ENCODE peak calls at places on chromosomes 1 and 21, in five cellular contexts. W is fibroblast of mammary gland; M is lung microvascular endothelial cell; Y is HFFc6; J is stimulated activated CD8-positive, alpha-beta memory T cell treated with anti-CD3 and anti-CD28 coated beads, Interleukin-7, amount 100 ng/mL, for 1 hour. A is an unnamed sample.

GRCh38 chr1:237154173-237154572 is 112.2 kb downstream of the RYR2 start:
- DNase-seq in W (peak), Y (no peak), M (no peak), J (no peak), A (peak)

GRCh38 chr1:44684525-44684924 is 10.0 kb downstream of the ARMH1 start:
- DNase-seq in W (no peak), Y (no peak), J (no peak), M (no peak), A (no peak)

GRCh38 chr1:41383094-41383852 is 22.0 kb downstream of the FOXO6 start:
- DNase-seq in J (no peak), W (peak), M (peak), Y (no peak), A (no peak)

GRCh38 chr1:61441723-61442262 is 283.1 kb downstream of the TM2D1 start:
- DNase-seq in Y (no peak), W (peak), J (no peak), M (no peak), A (no peak)

GRCh38 chr1:198499588-198499987 is 40.9 kb downstream of the ATP6V1G3 start:
- DNase-seq in Y (peak), M (no peak), W (peak), J (no peak), A (no peak)

GRCh38 chr1:5225687-5226389 is 571.4 kb downstream of the AJAP1 start:
- DNase-seq in J (no peak), W (no peak), M (no peak), Y (no peak), A (no peak)

GRCh38 chr1:190679444-190679843 is 201.8 kb upstream of the BRINP3 start:
- DNase-seq in J (no peak), W (no peak), M (no peak), Y (no peak), A (no peak)

GRCh38 chr1:160558679-160559078 is 20.6 kb downstream of the CD84 start:
- DNase-seq in J (no peak), W (no peak), Y (no peak), M (no peak), A (no peak)

GRCh38 chr1:38075191-38075590 is 28.6 kb upstream of the POU3F1 start:
- DNase-seq in W (no peak), Y (no peak), M (no peak), J (no peak), A (no peak)

GRCh38 chr1:41784516-41785279 is 134.0 kb downstream of the HIVEP3 start:
- DNase-seq in M (no peak), W (peak), Y (no peak), J (no peak), A (no peak)

GRCh38 chr1:26408604-26409003 is 2.0 kb upstream of the LIN28A start:
- DNase-seq in W (peak), J (peak), M (peak), Y (peak), A (peak)

GRCh38 chr1:114094303-114094663 is 59.4 kb downstream of the SYT6 start:
- DNase-seq in W (peak), M (no peak), J (no peak), Y (peak), A (no peak)

GRCh38 chr1:31572323-31573104 is 3.8 kb upstream of the TINAGL1 start:
- DNase-seq in Y (peak), M (no peak), J (no peak), W (peak), A (no peak)

GRCh38 chr1:210250665-210250997 is 18.0 kb downstream of the SERTAD4 start:
- DNase-seq in Y (no peak), M (no peak), W (no peak), J (no peak), A (peak)

GRCh38 chr1:60924964-60925798 is 157.2 kb upstream of the NFIA start:
- DNase-seq in Y (no peak), W (no peak), J (no peak), M (no peak), A (no peak)

GRCh38 chr1:7313081-7313546 is 458.0 kb upstream of the VAMP3 start:
- DNase-seq in W (no peak), Y (peak), M (no peak), J (no peak), A (no peak)

GRCh38 chr1:121417289-121417955 is 232.6 kb downstream of the SRGAP2C start:
- DNase-seq in W (no peak), M (no peak), J (no peak), Y (no peak), A (no peak)

GRCh38 chr1:41358152-41358937 is 2.9 kb upstream of the FOXO6 start:
- DNase-seq in J (no peak), M (no peak), Y (no peak), W (no peak), A (no peak)

GRCh38 chr1:160859166-160859565 is 3.5 kb downstream of the CD244 start:
- DNase-seq in W (no peak), M (no peak), Y (no peak), J (no peak), A (no peak)

GRCh38 chr1:167435484-167435883 is 82.8 kb downstream of the CD247 start:
- DNase-seq in Y (no peak), M (no peak), J (no peak), W (no peak), A (no peak)

GRCh38 chr21:31524140-31524539 is 135.4 kb upstream of the SOD1 start:
- DNase-seq in Y (no peak), W (no peak), J (no peak), M (no peak), A (no peak)

GRCh38 chr21:18529253-18529652 is 125.7 kb upstream of the TMPRSS15 start:
- DNase-seq in W (peak), M (peak), J (no peak), Y (no peak), A (peak)

GRCh38 chr1:89725016-89725380 is 92.1 kb downstream of the LRRC8C start:
- DNase-seq in Y (peak), M (peak), J (no peak), W (peak), A (peak)

GRCh38 chr21:36428789-36429671 is 43.8 kb downstream of the CHAF1B start:
- DNase-seq in J (no peak), Y (no peak), M (no peak), W (peak), A (no peak)

GRCh38 chr21:42525228-42525604 is 11.6 kb downstream of the SLC37A1 start:
- DNase-seq in Y (no peak), W (peak), M (no peak), J (no peak), A (no peak)

GRCh38 chr21:16084776-16085364 is 355.1 kb downstream of the USP25 start:
- DNase-seq in M (no peak), W (peak), Y (peak), J (no peak), A (no peak)

GRCh38 chr21:43718872-43719747 is at the start of gene PDXK:
- DNase-seq in J (peak), W (peak), Y (peak), M (peak), A (peak)

GRCh38 chr1:175116903-175117302 is 49.3 kb downstream of the TNN start:
- DNase-seq in J (no peak), W (no peak), M (no peak), Y (no peak), A (no peak)

GRCh38 chr1:17588048-17588781 is 48.7 kb downstream of the ARHGEF10L start:
- DNase-seq in W (peak), M (no peak), J (no peak), Y (peak), A (no peak)

GRCh38 chr1:25617626-25618432 is 1.2 kb downstream of the MAN1C1 start:
- DNase-seq in W (no peak), Y (no peak), M (no peak), J (no peak), A (no peak)

GRCh38 chr1:70503358-70503757 is 92.3 kb downstream of the CTH start:
- DNase-seq in J (no peak), Y (peak), W (peak), M (no peak), A (no peak)

GRCh38 chr1:230167419-230167852 is 100.4 kb downstream of the GALNT2 start:
- DNase-seq in Y (peak), J (no peak), M (peak), W (peak), A (peak)

GRCh38 chr1:146021622-146022402 is at the start of gene HJV:
- DNase-seq in J (no peak), M (no peak), Y (no peak), W (no peak), A (peak)

GRCh38 chr1:38243106-38243505 is 196.5 kb upstream of the POU3F1 start:
- DNase-seq in M (no peak), Y (no peak), W (no peak), J (no peak), A (no peak)

GRCh38 chr1:15678578-15678977 is 5.5 kb upstream of the PLEKHM2 start:
- DNase-seq in W (peak), M (no peak), Y (peak), J (no peak), A (no peak)

GRCh38 chr1:117615474-117615873 is 9.6 kb downstream of the TENT5C start:
- DNase-seq in W (no peak), Y (no peak), J (no peak), M (no peak), A (no peak)

GRCh38 chr1:237851209-237851845 is 39.4 kb downstream of the ZP4 start:
- DNase-seq in Y (peak), M (peak), J (no peak), W (peak), A (peak)

GRCh38 chr1:168079761-168080160 is 57.0 kb downstream of the GPR161 start:
- DNase-seq in Y (peak), M (no peak), W (peak), J (no peak), A (no peak)

A was measured in A673.